ENCODE peak calls at places on chromosomes 1 and 21, in nine cellular contexts. B is GM12864, R is neural crest cell, X is uterus, H is lung, T is NCI-H1092, Y is HFF-Myc, O is SHP77, U is ACHN. G is an unnamed sample.
A peak's percentile ranks its signal among the peaks of the same experiment; 100 is the strongest.

GRCh38 chr1:1622578-1623094 is 7.3 kb downstream of the MIB2 start:
- DNase-seq in B (no peak), R (no peak), X (no peak), H (no peak), T (no peak), Y (no peak), O (no peak), U (no peak), G (no peak)

GRCh38 chr1:22275211-22275610 is 132.3 kb upstream of the WNT4 start:
- DNase-seq in B (no peak), R (no peak), X (no peak), H (no peak), T (no peak), Y (no peak), O (no peak), U (no peak), G (no peak)

GRCh38 chr1:10210841-10211804 is 753 bp downstream of the KIF1B start:
- DNase-seq in B (no peak), R (peak; percentile 37), X (peak; percentile 92), H (peak; percentile 90), T (peak; percentile 71), Y (no peak), O (peak; percentile 54), U (peak; percentile 81), G (peak; percentile 98)

GRCh38 chr1:11314959-11315358 is 42.0 kb downstream of the UBIAD1 start:
- DNase-seq in B (no peak), R (no peak), X (peak; percentile 57), H (no peak), T (no peak), Y (no peak), O (no peak), U (no peak), G (no peak)

GRCh38 chr1:172121071-172121717 is 279.9 kb downstream of the DNM3 start:
- DNase-seq in B (no peak), R (no peak), X (no peak), H (no peak), T (no peak), Y (no peak), O (no peak), U (no peak), G (no peak)

GRCh38 chr1:10250663-10251062 is 40.3 kb downstream of the KIF1B start:
- DNase-seq in B (no peak), R (no peak), X (no peak), H (no peak), T (no peak), Y (no peak), O (no peak), U (no peak), G (no peak)

GRCh38 chr21:46667191-46667734 is 31.8 kb downstream of the PRMT2 start:
- DNase-seq in B (no peak), R (no peak), X (no peak), H (no peak), T (no peak), Y (no peak), O (peak; percentile 36), U (peak; percentile 31), G (no peak)

GRCh38 chr1:214379254-214379970 is 98.5 kb downstream of the SMYD2 start:
- DNase-seq in B (no peak), R (no peak), X (no peak), H (no peak), T (no peak), Y (no peak), O (no peak), U (no peak), G (no peak)

GRCh38 chr1:100528861-100529260 is 9.1 kb upstream of the GPR88 start:
- DNase-seq in B (no peak), R (no peak), X (no peak), H (no peak), T (no peak), Y (no peak), O (no peak), U (no peak), G (no peak)

GRCh38 chr1:36034692-36035091 is 49.2 kb upstream of the TEKT2 start:
- DNase-seq in B (no peak), R (no peak), X (no peak), H (no peak), T (no peak), Y (peak; percentile 3), O (no peak), U (peak; percentile 64), G (no peak)

GRCh38 chr21:14569868-14570267 is 23.8 kb upstream of the SAMSN1 start:
- DNase-seq in B (no peak), R (no peak), X (no peak), H (no peak), T (no peak), Y (no peak), O (no peak), U (no peak), G (no peak)

GRCh38 chr1:156627313-156627880 is 8.2 kb downstream of the HAPLN2 start:
- DNase-seq in B (no peak), R (peak; percentile 55), X (no peak), H (no peak), T (peak; percentile 19), Y (no peak), O (peak; percentile 66), U (peak; percentile 73), G (no peak)

GRCh38 chr1:245585252-245585959 is 430.6 kb downstream of the KIF26B start:
- DNase-seq in B (no peak), R (no peak), X (no peak), H (no peak), T (no peak), Y (no peak), O (no peak), U (peak; percentile 76), G (no peak)

GRCh38 chr1:108750476-108751191 is 4.2 kb downstream of the STXBP3 start:
- DNase-seq in B (no peak), R (no peak), X (no peak), H (no peak), T (no peak), Y (no peak), O (no peak), U (peak; percentile 54), G (no peak)

GRCh38 chr1:227779651-227780050 is 35.8 kb upstream of the PRSS38 start:
- DNase-seq in B (no peak), R (no peak), X (no peak), H (no peak), T (no peak), Y (no peak), O (no peak), U (no peak), G (peak; percentile 38)

GRCh38 chr1:221670081-221670480 is 71.8 kb downstream of the DUSP10 start:
- DNase-seq in B (no peak), R (no peak), X (no peak), H (no peak), T (no peak), Y (no peak), O (no peak), U (no peak), G (no peak)

GRCh38 chr1:183472488-183473285 is at the start of gene SMG7:
- DNase-seq in B (no peak), R (peak; percentile 37), X (no peak), H (peak; percentile 51), T (peak; percentile 21), Y (no peak), O (peak; percentile 27), U (peak; percentile 48), G (peak; percentile 76)

GRCh38 chr1:29668761-29669487 is 432.6 kb downstream of the PTPRU start:
- DNase-seq in B (no peak), R (no peak), X (no peak), H (peak; percentile 7), T (no peak), Y (no peak), O (no peak), U (no peak), G (no peak)

GRCh38 chr21:42366292-42367010 is at the start of gene TFF1:
- DNase-seq in B (no peak), R (no peak), X (no peak), H (no peak), T (no peak), Y (no peak), O (no peak), U (no peak), G (no peak)

GRCh38 chr1:19260211-19261138 is 8.9 kb downstream of the MRTO4 start:
- DNase-seq in B (no peak), R (no peak), X (no peak), H (peak; percentile 30), T (peak; percentile 68), Y (peak; percentile 38), O (peak; percentile 95), U (peak; percentile 6), G (no peak)

GRCh38 chr1:245858683-245859509 is 648.2 kb downstream of the SMYD3 start:
- DNase-seq in B (no peak), R (no peak), X (no peak), H (no peak), T (no peak), Y (no peak), O (no peak), U (no peak), G (no peak)

GRCh38 chr1:201016211-201016651 is 7.3 kb downstream of the KIF21B start:
- DNase-seq in B (no peak), R (no peak), X (no peak), H (no peak), T (peak; percentile 84), Y (no peak), O (peak; percentile 23), U (no peak), G (no peak)

GRCh38 chr1:53738205-53739108 is 507 bp downstream of the GLIS1 start:
- DNase-seq in B (no peak), R (no peak), X (no peak), H (no peak), T (no peak), Y (no peak), O (no peak), U (peak; percentile 27), G (no peak)

GRCh38 chr1:25649041-25649440 is 32.5 kb downstream of the MAN1C1 start:
- DNase-seq in B (no peak), R (no peak), X (no peak), H (no peak), T (peak; percentile 52), Y (no peak), O (no peak), U (no peak), G (no peak)

GRCh38 chr1:245888809-245889208 is 618.3 kb downstream of the SMYD3 start:
- DNase-seq in B (no peak), R (no peak), X (no peak), H (no peak), T (no peak), Y (no peak), O (no peak), U (peak; percentile 44), G (no peak)

GRCh38 chr1:58189453-58189852 is 357.1 kb downstream of the OMA1 start:
- DNase-seq in B (no peak), R (no peak), X (no peak), H (no peak), T (no peak), Y (no peak), O (no peak), U (no peak), G (no peak)

GRCh38 chr21:43912910-43913309 is 47.9 kb downstream of the AGPAT3 start:
- DNase-seq in B (no peak), R (no peak), X (no peak), H (no peak), T (no peak), Y (no peak), O (no peak), U (no peak), G (peak; percentile 15)

GRCh38 chr1:94068831-94069648 is 51.9 kb downstream of the ABCA4 start:
- DNase-seq in B (no peak), R (no peak), X (no peak), H (peak; percentile 63), T (peak; percentile 23), Y (no peak), O (peak; percentile 89), U (no peak), G (no peak)

GRCh38 chr1:84686203-84686602 is 4.1 kb downstream of the SSX2IP start:
- DNase-seq in B (no peak), R (no peak), X (no peak), H (no peak), T (no peak), Y (no peak), O (no peak), U (no peak), G (no peak)

GRCh38 chr1:168875819-168876218 is 146.8 kb upstream of the DPT start:
- DNase-seq in B (no peak), R (no peak), X (no peak), H (peak; percentile 29), T (no peak), Y (no peak), O (no peak), U (no peak), G (no peak)

GRCh38 chr1:230160957-230161771 is 94.1 kb downstream of the GALNT2 start:
- DNase-seq in B (no peak), R (no peak), X (no peak), H (no peak), T (no peak), Y (no peak), O (no peak), U (no peak), G (no peak)

G was measured in tibial artery.